ENCODE peak calls at places on chromosomes 5 and 9, in four cellular contexts. One of them, this sample, is unnamed.

GRCh38 chr9:130463141-130463540 is 18.4 kb downstream of the ASS1 start:
- DNase-seq in AG08396: no peak
- DNase-seq in fibroblast of gingiva: no peak
- DNase-seq in activated naive CD8-positive, alpha-beta T cell treated with anti-CD3 and anti-CD28 coated beads, Interleukin-2, amount 50 U/mL, for 16 hours: no peak
- DNase-seq in this sample: no peak

GRCh38 chr5:139844472-139845145 is 49.0 kb downstream of the PSD2 start:
- DNase-seq in AG08396: peak; percentile 85
- DNase-seq in fibroblast of gingiva: peak; percentile 63
- DNase-seq in activated naive CD8-positive, alpha-beta T cell treated with anti-CD3 and anti-CD28 coated beads, Interleukin-2, amount 50 U/mL, for 16 hours: peak; percentile 58
- DNase-seq in this sample: peak; percentile 87

GRCh38 chr5:173570321-173571090 is 45.9 kb downstream of the BOD1 start:
- DNase-seq in AG08396: no peak
- DNase-seq in fibroblast of gingiva: no peak
- DNase-seq in activated naive CD8-positive, alpha-beta T cell treated with anti-CD3 and anti-CD28 coated beads, Interleukin-2, amount 50 U/mL, for 16 hours: no peak
- DNase-seq in this sample: no peak

GRCh38 chr5:116038817-116039216 is 6.5 kb downstream of the ARL14EPL start:
- DNase-seq in AG08396: no peak
- DNase-seq in fibroblast of gingiva: no peak
- DNase-seq in activated naive CD8-positive, alpha-beta T cell treated with anti-CD3 and anti-CD28 coated beads, Interleukin-2, amount 50 U/mL, for 16 hours: no peak
- DNase-seq in this sample: no peak

GRCh38 chr5:180516440-180516839 is 22.3 kb downstream of the CNOT6 start:
- DNase-seq in AG08396: no peak
- DNase-seq in fibroblast of gingiva: no peak
- DNase-seq in activated naive CD8-positive, alpha-beta T cell treated with anti-CD3 and anti-CD28 coated beads, Interleukin-2, amount 50 U/mL, for 16 hours: no peak
- DNase-seq in this sample: no peak

GRCh38 chr5:116583823-116584222 is 9.2 kb upstream of the SEMA6A start:
- DNase-seq in AG08396: no peak
- DNase-seq in fibroblast of gingiva: no peak
- DNase-seq in activated naive CD8-positive, alpha-beta T cell treated with anti-CD3 and anti-CD28 coated beads, Interleukin-2, amount 50 U/mL, for 16 hours: no peak
- DNase-seq in this sample: no peak

GRCh38 chr9:121567142-121568100 is 67.8 kb upstream of the GGTA1 start:
- DNase-seq in AG08396: peak; percentile 53
- DNase-seq in fibroblast of gingiva: no peak
- DNase-seq in activated naive CD8-positive, alpha-beta T cell treated with anti-CD3 and anti-CD28 coated beads, Interleukin-2, amount 50 U/mL, for 16 hours: no peak
- DNase-seq in this sample: peak; percentile 73

GRCh38 chr9:36030871-36031270 is 5.8 kb upstream of the RECK start:
- DNase-seq in AG08396: no peak
- DNase-seq in fibroblast of gingiva: no peak
- DNase-seq in activated naive CD8-positive, alpha-beta T cell treated with anti-CD3 and anti-CD28 coated beads, Interleukin-2, amount 50 U/mL, for 16 hours: no peak
- DNase-seq in this sample: no peak

GRCh38 chr5:150219142-150219541 is 29.3 kb downstream of the SLC6A7 start:
- DNase-seq in AG08396: peak; percentile 61
- DNase-seq in fibroblast of gingiva: no peak
- DNase-seq in activated naive CD8-positive, alpha-beta T cell treated with anti-CD3 and anti-CD28 coated beads, Interleukin-2, amount 50 U/mL, for 16 hours: no peak
- DNase-seq in this sample: no peak

GRCh38 chr5:72265032-72265903 is 54.8 kb downstream of the MRPS27 start:
- DNase-seq in AG08396: no peak
- DNase-seq in fibroblast of gingiva: no peak
- DNase-seq in activated naive CD8-positive, alpha-beta T cell treated with anti-CD3 and anti-CD28 coated beads, Interleukin-2, amount 50 U/mL, for 16 hours: no peak
- DNase-seq in this sample: no peak

GRCh38 chr9:73014011-73014410 is 61.2 kb upstream of the ALDH1A1 start:
- DNase-seq in AG08396: no peak
- DNase-seq in fibroblast of gingiva: no peak
- DNase-seq in activated naive CD8-positive, alpha-beta T cell treated with anti-CD3 and anti-CD28 coated beads, Interleukin-2, amount 50 U/mL, for 16 hours: no peak
- DNase-seq in this sample: no peak

GRCh38 chr5:37208883-37209808 is 40.0 kb downstream of the CPLANE1 start:
- DNase-seq in AG08396: peak; percentile 90
- DNase-seq in fibroblast of gingiva: peak; percentile 35
- DNase-seq in activated naive CD8-positive, alpha-beta T cell treated with anti-CD3 and anti-CD28 coated beads, Interleukin-2, amount 50 U/mL, for 16 hours: no peak
- DNase-seq in this sample: peak; percentile 34

GRCh38 chr5:67066815-67067214 is 129.8 kb downstream of the CD180 start:
- DNase-seq in AG08396: no peak
- DNase-seq in fibroblast of gingiva: no peak
- DNase-seq in activated naive CD8-positive, alpha-beta T cell treated with anti-CD3 and anti-CD28 coated beads, Interleukin-2, amount 50 U/mL, for 16 hours: no peak
- DNase-seq in this sample: no peak

GRCh38 chr5:97923496-97923895 is 740.4 kb upstream of the RIOK2 start:
- DNase-seq in AG08396: no peak
- DNase-seq in fibroblast of gingiva: no peak
- DNase-seq in activated naive CD8-positive, alpha-beta T cell treated with anti-CD3 and anti-CD28 coated beads, Interleukin-2, amount 50 U/mL, for 16 hours: no peak
- DNase-seq in this sample: no peak

GRCh38 chr5:111937091-111937490 is 180.1 kb upstream of the NREP start:
- DNase-seq in AG08396: no peak
- DNase-seq in fibroblast of gingiva: no peak
- DNase-seq in activated naive CD8-positive, alpha-beta T cell treated with anti-CD3 and anti-CD28 coated beads, Interleukin-2, amount 50 U/mL, for 16 hours: no peak
- DNase-seq in this sample: no peak

GRCh38 chr5:64505769-64506566 is at the start of gene RGS7BP:
- DNase-seq in AG08396: peak; percentile 33
- DNase-seq in fibroblast of gingiva: peak; percentile 6
- DNase-seq in activated naive CD8-positive, alpha-beta T cell treated with anti-CD3 and anti-CD28 coated beads, Interleukin-2, amount 50 U/mL, for 16 hours: no peak
- DNase-seq in this sample: peak; percentile 20

GRCh38 chr5:55437859-55438206 is 96.9 kb downstream of the PLPP1 start:
- DNase-seq in AG08396: no peak
- DNase-seq in fibroblast of gingiva: no peak
- DNase-seq in activated naive CD8-positive, alpha-beta T cell treated with anti-CD3 and anti-CD28 coated beads, Interleukin-2, amount 50 U/mL, for 16 hours: no peak
- DNase-seq in this sample: no peak

GRCh38 chr9:83706703-83707517 is 848 bp downstream of the UBQLN1 start:
- DNase-seq in AG08396: peak; percentile 25
- DNase-seq in fibroblast of gingiva: peak; percentile 3
- DNase-seq in activated naive CD8-positive, alpha-beta T cell treated with anti-CD3 and anti-CD28 coated beads, Interleukin-2, amount 50 U/mL, for 16 hours: peak; percentile 51
- DNase-seq in this sample: peak; percentile 46

GRCh38 chr9:92680166-92681119 is 10.5 kb upstream of the IPPK start:
- DNase-seq in AG08396: no peak
- DNase-seq in fibroblast of gingiva: no peak
- DNase-seq in activated naive CD8-positive, alpha-beta T cell treated with anti-CD3 and anti-CD28 coated beads, Interleukin-2, amount 50 U/mL, for 16 hours: no peak
- DNase-seq in this sample: no peak

GRCh38 chr9:89274838-89275237 is 36.2 kb upstream of the CKS2 start:
- DNase-seq in AG08396: peak; percentile 73
- DNase-seq in fibroblast of gingiva: peak; percentile 98
- DNase-seq in activated naive CD8-positive, alpha-beta T cell treated with anti-CD3 and anti-CD28 coated beads, Interleukin-2, amount 50 U/mL, for 16 hours: no peak
- DNase-seq in this sample: no peak

GRCh38 chr9:93567271-93567959 is 9.0 kb upstream of the PHF2 start:
- DNase-seq in AG08396: no peak
- DNase-seq in fibroblast of gingiva: no peak
- DNase-seq in activated naive CD8-positive, alpha-beta T cell treated with anti-CD3 and anti-CD28 coated beads, Interleukin-2, amount 50 U/mL, for 16 hours: no peak
- DNase-seq in this sample: no peak

GRCh38 chr9:97557606-97558095 is 56.2 kb downstream of the TMOD1 start:
- DNase-seq in AG08396: no peak
- DNase-seq in fibroblast of gingiva: peak; percentile 53
- DNase-seq in activated naive CD8-positive, alpha-beta T cell treated with anti-CD3 and anti-CD28 coated beads, Interleukin-2, amount 50 U/mL, for 16 hours: no peak
- DNase-seq in this sample: peak; percentile 87

GRCh38 chr5:158154226-158155005 is 295.5 kb upstream of the CLINT1 start:
- DNase-seq in AG08396: peak; percentile 21
- DNase-seq in fibroblast of gingiva: peak; percentile 91
- DNase-seq in activated naive CD8-positive, alpha-beta T cell treated with anti-CD3 and anti-CD28 coated beads, Interleukin-2, amount 50 U/mL, for 16 hours: no peak
- DNase-seq in this sample: peak; percentile 34

GRCh38 chr9:135229701-135230385 is 142.4 kb downstream of the OLFM1 start:
- DNase-seq in AG08396: no peak
- DNase-seq in fibroblast of gingiva: no peak
- DNase-seq in activated naive CD8-positive, alpha-beta T cell treated with anti-CD3 and anti-CD28 coated beads, Interleukin-2, amount 50 U/mL, for 16 hours: no peak
- DNase-seq in this sample: peak; percentile 2

GRCh38 chr9:107309271-107309670 is 26.2 kb downstream of the RAD23B start:
- DNase-seq in AG08396: no peak
- DNase-seq in fibroblast of gingiva: no peak
- DNase-seq in activated naive CD8-positive, alpha-beta T cell treated with anti-CD3 and anti-CD28 coated beads, Interleukin-2, amount 50 U/mL, for 16 hours: no peak
- DNase-seq in this sample: no peak

GRCh38 chr9:83630938-83631457 is 8.1 kb downstream of the IDNK start:
- DNase-seq in AG08396: no peak
- DNase-seq in fibroblast of gingiva: no peak
- DNase-seq in activated naive CD8-positive, alpha-beta T cell treated with anti-CD3 and anti-CD28 coated beads, Interleukin-2, amount 50 U/mL, for 16 hours: no peak
- DNase-seq in this sample: no peak

GRCh38 chr9:121604242-121604641 is 47.2 kb upstream of the DAB2IP start:
- DNase-seq in AG08396: no peak
- DNase-seq in fibroblast of gingiva: no peak
- DNase-seq in activated naive CD8-positive, alpha-beta T cell treated with anti-CD3 and anti-CD28 coated beads, Interleukin-2, amount 50 U/mL, for 16 hours: no peak
- DNase-seq in this sample: no peak